ENCODE peak calls at places on chromosomes 11 and 22, in four cellular contexts. One of them, this sample, is unnamed.

GRCh38 chr22:20463324-20464095 is 25.9 kb upstream of the SCARF2 start:
- DNase-seq in neuronal stem cell: no peak
- DNase-seq in tibial artery: no peak
- DNase-seq in cardiac muscle cell: no peak
- DNase-seq in this sample: no peak

GRCh38 chr22:31227186-31227585 is 15.1 kb downstream of the LIMK2 start:
- DNase-seq in neuronal stem cell: no peak
- DNase-seq in tibial artery: no peak
- DNase-seq in cardiac muscle cell: peak; percentile 25
- DNase-seq in this sample: no peak

GRCh38 chr11:73314121-73314948 is 6.3 kb downstream of the ARHGEF17 start:
- DNase-seq in neuronal stem cell: no peak
- DNase-seq in tibial artery: peak; percentile 82
- DNase-seq in cardiac muscle cell: peak; percentile 80
- DNase-seq in this sample: no peak

GRCh38 chr11:123694551-123694950 is 40.1 kb upstream of the SCN3B start:
- DNase-seq in neuronal stem cell: no peak
- DNase-seq in tibial artery: no peak
- DNase-seq in cardiac muscle cell: no peak
- DNase-seq in this sample: no peak

GRCh38 chr11:71495286-71496090 is 31.6 kb upstream of the KRTAP5-7 start:
- DNase-seq in neuronal stem cell: no peak
- DNase-seq in tibial artery: no peak
- DNase-seq in cardiac muscle cell: no peak
- DNase-seq in this sample: no peak

GRCh38 chr22:49016909-49017768 is 810.5 kb downstream of the BRD1 start:
- DNase-seq in neuronal stem cell: no peak
- DNase-seq in tibial artery: peak; percentile 54
- DNase-seq in cardiac muscle cell: no peak
- DNase-seq in this sample: peak; percentile 2

GRCh38 chr11:31045335-31045734 is 324.2 kb downstream of the DCDC1 start:
- DNase-seq in neuronal stem cell: peak; percentile 6
- DNase-seq in tibial artery: no peak
- DNase-seq in cardiac muscle cell: peak; percentile 14
- DNase-seq in this sample: no peak

GRCh38 chr11:101292661-101293240 is 163.1 kb upstream of the PGR start:
- DNase-seq in neuronal stem cell: no peak
- DNase-seq in tibial artery: no peak
- DNase-seq in cardiac muscle cell: no peak
- DNase-seq in this sample: no peak

GRCh38 chr22:42553475-42554361 is at the start of gene SERHL2:
- DNase-seq in neuronal stem cell: peak; percentile 78
- DNase-seq in tibial artery: peak; percentile 95
- DNase-seq in cardiac muscle cell: peak; percentile 90
- DNase-seq in this sample: peak; percentile 96

GRCh38 chr11:102518296-102519094 is 12.1 kb downstream of the MMP7 start:
- DNase-seq in neuronal stem cell: no peak
- DNase-seq in tibial artery: no peak
- DNase-seq in cardiac muscle cell: peak; percentile 57
- DNase-seq in this sample: no peak

GRCh38 chr11:95417832-95418231 is 186.8 kb upstream of the SESN3 start:
- DNase-seq in neuronal stem cell: no peak
- DNase-seq in tibial artery: no peak
- DNase-seq in cardiac muscle cell: no peak
- DNase-seq in this sample: no peak

GRCh38 chr11:18617688-18618340 is 16.3 kb downstream of the SPTY2D1 start:
- DNase-seq in neuronal stem cell: no peak
- DNase-seq in tibial artery: no peak
- DNase-seq in cardiac muscle cell: peak; percentile 61
- DNase-seq in this sample: no peak

GRCh38 chr22:46537221-46537945 is at the start of gene CELSR1:
- DNase-seq in neuronal stem cell: peak; percentile 55
- DNase-seq in tibial artery: no peak
- DNase-seq in cardiac muscle cell: peak; percentile 40
- DNase-seq in this sample: peak; percentile 45

GRCh38 chr11:14258177-14258935 is 100.6 kb downstream of the RRAS2 start:
- DNase-seq in neuronal stem cell: no peak
- DNase-seq in tibial artery: no peak
- DNase-seq in cardiac muscle cell: peak; percentile 40
- DNase-seq in this sample: no peak

GRCh38 chr11:69640995-69641581 is at the start of gene CCND1:
- DNase-seq in neuronal stem cell: peak; percentile 88
- DNase-seq in tibial artery: peak; percentile 85
- DNase-seq in cardiac muscle cell: peak; percentile 91
- DNase-seq in this sample: peak; percentile 53

GRCh38 chr11:69642913-69643632 is 2.1 kb downstream of the CCND1 start:
- DNase-seq in neuronal stem cell: peak; percentile 82
- DNase-seq in tibial artery: peak; percentile 89
- DNase-seq in cardiac muscle cell: peak; percentile 90
- DNase-seq in this sample: peak; percentile 60

GRCh38 chr11:69640260-69640994 is 529 bp upstream of the CCND1 start:
- DNase-seq in neuronal stem cell: no peak
- DNase-seq in tibial artery: no peak
- DNase-seq in cardiac muscle cell: peak; percentile 33
- DNase-seq in this sample: no peak

GRCh38 chr11:69642549-69642912 is 1.6 kb downstream of the CCND1 start:
- DNase-seq in neuronal stem cell: no peak
- DNase-seq in tibial artery: no peak
- DNase-seq in cardiac muscle cell: no peak
- DNase-seq in this sample: no peak

DNA sequence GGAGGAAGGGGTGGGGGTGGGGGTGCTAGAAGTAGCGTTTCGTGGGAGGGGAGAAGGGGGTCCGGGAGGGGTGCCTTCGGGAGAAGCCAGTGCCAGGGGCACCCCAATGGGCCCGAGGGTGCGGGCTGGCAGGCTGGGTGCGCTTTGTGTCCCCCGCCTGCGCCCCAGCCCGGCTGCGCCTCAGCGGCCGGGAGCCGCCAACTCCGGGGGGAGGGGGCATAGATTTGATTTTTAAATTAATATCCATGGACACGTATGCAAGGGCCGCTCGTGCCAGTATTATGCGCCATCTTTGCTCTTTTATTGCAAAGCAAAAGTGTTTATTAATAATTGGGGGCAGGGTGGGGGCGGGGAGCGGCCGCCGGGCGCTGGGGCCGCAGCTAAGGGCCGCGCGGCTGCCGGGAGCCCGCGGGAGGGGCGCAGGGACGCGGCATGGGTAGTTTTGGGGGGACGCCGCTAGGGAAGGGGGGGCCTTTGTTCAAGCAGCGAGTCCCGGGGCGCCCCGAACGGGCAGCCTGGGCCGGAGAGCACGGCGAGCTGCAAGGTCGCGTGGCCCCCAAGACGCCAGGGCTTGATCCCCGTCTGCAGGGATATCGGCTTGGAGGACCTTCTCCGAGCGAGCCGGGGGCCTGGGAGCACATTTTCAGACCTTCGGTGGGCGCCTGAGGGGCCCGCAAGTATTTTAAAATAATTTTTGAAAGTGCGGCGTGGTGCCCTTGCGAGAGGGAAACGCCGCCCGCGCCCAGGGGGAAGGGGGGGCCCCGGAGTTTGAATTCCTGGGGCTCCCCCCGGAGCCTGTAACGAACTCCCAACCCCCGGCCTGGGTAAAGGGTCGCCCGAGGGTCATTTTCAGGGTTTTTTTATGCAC is 959 bp downstream of the CCND1 start:
- DNase-seq in neuronal stem cell: no peak
- DNase-seq in tibial artery: no peak
- DNase-seq in cardiac muscle cell: peak; percentile 27
- DNase-seq in this sample: no peak
- H3K4me3 ChIP-seq in neuronal stem cell: peak overlapping the region; percentile 92
- H3K4me3 ChIP-seq in tibial artery: peak overlapping the region; percentile 91
- H3K4me3 ChIP-seq in cardiac muscle cell: peak overlapping the region; percentile 67
- H3K4me3 ChIP-seq in this sample: peak overlapping the region; percentile 15

DNA sequence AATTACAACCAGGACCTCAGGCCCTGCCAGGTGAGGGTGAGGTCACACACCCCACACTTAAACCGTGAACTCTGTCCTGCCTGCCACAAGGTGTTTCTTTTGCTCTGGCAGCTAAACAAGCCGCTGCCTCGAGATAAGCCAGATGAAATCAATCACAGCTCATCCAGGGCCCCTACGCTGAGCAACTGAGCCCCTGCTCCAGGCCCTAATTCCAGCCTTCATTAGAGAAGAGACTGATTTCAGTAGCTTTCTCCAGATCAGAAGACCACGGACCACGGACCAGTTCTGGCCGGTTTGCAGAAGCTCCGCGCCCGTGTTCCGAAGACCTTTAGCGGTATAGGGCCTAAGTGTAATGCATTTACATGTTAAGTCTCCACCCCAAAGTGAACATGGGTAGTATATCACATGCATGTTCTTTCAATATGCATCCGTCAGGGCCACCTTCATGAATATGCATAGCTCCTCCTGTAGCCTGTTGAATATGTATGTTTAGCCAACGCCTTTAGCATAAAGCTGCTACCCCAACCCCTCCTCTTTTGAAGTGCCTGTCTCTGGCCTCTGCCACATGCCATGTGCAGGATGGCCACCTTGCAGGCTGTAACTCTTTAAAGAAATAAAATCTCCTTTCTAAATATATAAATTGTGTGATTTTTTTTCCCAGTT is 14.9 kb upstream of the RAC2 start:
- DNase-seq in neuronal stem cell: no peak
- DNase-seq in tibial artery: no peak
- DNase-seq in cardiac muscle cell: no peak
- DNase-seq in this sample: peak; percentile 60
- H3K4me3 ChIP-seq in neuronal stem cell: no peak overlapping the region
- H3K4me3 ChIP-seq in tibial artery: no peak overlapping the region
- H3K4me3 ChIP-seq in cardiac muscle cell: no peak overlapping the region
- H3K4me3 ChIP-seq in this sample: peak overlapping the region; percentile 51

DNA sequence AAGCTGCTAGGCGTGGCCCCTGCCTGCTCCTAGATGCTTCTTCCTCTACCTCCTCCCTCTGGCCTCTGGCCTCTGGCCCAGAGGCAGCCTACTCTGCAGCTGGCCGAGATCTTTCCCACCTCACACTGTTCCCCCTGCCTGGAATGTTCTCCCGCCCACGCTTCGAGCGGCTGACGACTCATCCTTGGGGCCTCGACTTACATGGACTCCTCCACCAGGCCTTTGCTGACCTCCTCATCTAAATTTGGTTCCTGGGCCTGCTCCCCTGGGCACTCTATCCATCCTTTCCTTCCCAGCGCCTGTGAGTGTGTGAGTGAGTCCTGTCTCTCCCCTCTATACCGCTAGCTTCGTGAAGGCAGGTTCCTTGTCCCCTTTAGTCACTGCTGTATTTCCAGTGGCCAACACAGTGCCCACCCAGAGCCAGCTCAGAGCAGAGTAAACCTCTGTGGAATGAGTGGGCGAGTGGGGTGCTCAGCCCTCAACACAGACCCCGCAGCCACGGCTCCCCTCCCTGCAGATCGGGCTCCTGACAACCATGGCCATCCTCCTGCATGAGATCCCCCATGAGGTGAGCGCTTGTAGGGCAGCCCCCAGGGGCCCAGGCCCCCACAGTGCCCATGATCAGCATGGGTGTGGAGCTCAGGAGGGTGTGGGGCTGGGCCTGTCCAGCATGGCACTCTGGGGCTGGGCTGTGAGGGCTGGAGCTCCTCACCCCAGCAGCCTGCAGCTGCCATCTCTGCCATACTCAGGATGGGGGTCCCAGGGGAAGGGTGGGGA is 5.7 kb downstream of the SLC39A13 start:
- DNase-seq in neuronal stem cell: no peak
- DNase-seq in tibial artery: no peak
- DNase-seq in cardiac muscle cell: peak; percentile 80
- DNase-seq in this sample: no peak
- H3K4me3 ChIP-seq in neuronal stem cell: no peak overlapping the region
- H3K4me3 ChIP-seq in tibial artery: no peak overlapping the region
- H3K4me3 ChIP-seq in cardiac muscle cell: no peak overlapping the region
- H3K4me3 ChIP-seq in this sample: no peak overlapping the region

GRCh38 chr11:65216830-65217229 is 35.1 kb downstream of the CAPN1 start:
- DNase-seq in neuronal stem cell: no peak
- DNase-seq in tibial artery: peak; percentile 21
- DNase-seq in cardiac muscle cell: no peak
- DNase-seq in this sample: no peak
- H3K4me3 ChIP-seq in neuronal stem cell: peak overlapping the region; percentile 42
- H3K4me3 ChIP-seq in tibial artery: no peak overlapping the region
- H3K4me3 ChIP-seq in cardiac muscle cell: no peak overlapping the region
- H3K4me3 ChIP-seq in this sample: no peak overlapping the region

GRCh38 chr11:61956191-61957027 is 6.3 kb downstream of the BEST1 start:
- DNase-seq in neuronal stem cell: no peak
- DNase-seq in tibial artery: peak; percentile 55
- DNase-seq in cardiac muscle cell: no peak
- DNase-seq in this sample: no peak
- H3K4me3 ChIP-seq in neuronal stem cell: no peak overlapping the region
- H3K4me3 ChIP-seq in tibial artery: peak overlapping the region; percentile 42
- H3K4me3 ChIP-seq in cardiac muscle cell: no peak overlapping the region
- H3K4me3 ChIP-seq in this sample: no peak overlapping the region

GRCh38 chr11:43735115-43735514 is 54.6 kb downstream of the HSD17B12 start:
- DNase-seq in neuronal stem cell: no peak
- DNase-seq in tibial artery: no peak
- DNase-seq in cardiac muscle cell: no peak
- DNase-seq in this sample: no peak

GRCh38 chr11:43736502-43737193 is 56.1 kb downstream of the HSD17B12 start:
- DNase-seq in neuronal stem cell: no peak
- DNase-seq in tibial artery: no peak
- DNase-seq in cardiac muscle cell: peak; percentile 75
- DNase-seq in this sample: no peak

GRCh38 chr11:43734256-43734655 is 53.7 kb downstream of the HSD17B12 start:
- DNase-seq in neuronal stem cell: no peak
- DNase-seq in tibial artery: no peak
- DNase-seq in cardiac muscle cell: no peak
- DNase-seq in this sample: no peak

GRCh38 chr11:43737194-43737575 is 56.6 kb downstream of the HSD17B12 start:
- DNase-seq in neuronal stem cell: no peak
- DNase-seq in tibial artery: no peak
- DNase-seq in cardiac muscle cell: no peak
- DNase-seq in this sample: no peak

DNA sequence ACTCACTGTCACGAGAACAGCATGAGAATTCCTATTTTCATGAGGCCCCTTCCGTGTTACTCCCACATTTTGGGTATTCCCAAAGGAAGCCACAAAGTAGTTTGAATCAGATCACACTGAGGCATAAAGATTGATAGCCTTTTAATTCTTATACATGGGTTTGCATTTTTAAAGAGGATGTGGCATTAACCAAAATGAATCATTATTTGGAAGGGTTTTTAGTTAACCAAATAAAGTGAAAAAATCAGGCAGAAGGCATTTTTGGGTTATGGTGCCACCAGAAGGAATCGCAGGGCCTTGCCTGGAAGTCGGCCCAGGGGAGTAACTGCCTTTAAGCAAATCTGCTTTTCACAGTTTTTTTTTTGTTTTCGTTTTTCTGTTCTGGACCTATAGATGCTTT is 55.4 kb downstream of the HSD17B12 start:
- DNase-seq in neuronal stem cell: no peak
- DNase-seq in tibial artery: no peak
- DNase-seq in cardiac muscle cell: peak; percentile 41
- DNase-seq in this sample: no peak
- H3K4me3 ChIP-seq in neuronal stem cell: no peak overlapping the region
- H3K4me3 ChIP-seq in tibial artery: no peak overlapping the region
- H3K4me3 ChIP-seq in cardiac muscle cell: peak overlapping the region; percentile 18
- H3K4me3 ChIP-seq in this sample: no peak overlapping the region